ENCODE peak calls at places on chromosome 1, in eight cellular contexts. N is neuronal stem cell; K is heart right ventricle; A is CD8-positive, alpha-beta memory T cell; L is transverse colon; Z is ascending aorta; F is colonic mucosa; Y is lower lobe of right lung. M is an unnamed sample.

GRCh38 chr1:15279576-15280230 is 32.7 kb downstream of the FHAD1 start:
- DNase-seq in A (no peak), L (no peak), Y (no peak), N (no peak), K (no peak), Z (no peak), F (no peak), M (no peak)

GRCh38 chr1:86848654-86849053 is 65.3 kb downstream of the SELENOF start:
- DNase-seq in Y (no peak), K (no peak), L (no peak), Z (no peak), A (no peak), F (no peak), N (no peak), M (no peak)

GRCh38 chr1:67241200-67241746 is 66.4 kb upstream of the IL12RB2 start:
- DNase-seq in Y (no peak), N (no peak), L (no peak), A (no peak), F (no peak), K (no peak), Z (no peak), M (no peak)

GRCh38 chr1:64960731-64961130 is 5.6 kb downstream of the JAK1 start:
- DNase-seq in F (no peak), N (no peak), L (no peak), K (no peak), A (no peak), Z (no peak), Y (no peak), M (no peak)

GRCh38 chr1:19484793-19485361 is 462 bp downstream of the CAPZB start:
- DNase-seq in F (no peak), Z (peak; percentile 70), K (no peak), N (no peak), A (no peak), Y (peak; percentile 53), L (no peak), M (peak; percentile 58)

GRCh38 chr1:150971583-150972416 is 2.8 kb downstream of the CERS2 start:
- DNase-seq in K (no peak), A (no peak), Y (no peak), L (no peak), F (no peak), N (no peak), Z (no peak), M (no peak)

GRCh38 chr1:67803380-67804279 is 29.6 kb downstream of the GNG12 start:
- DNase-seq in Z (no peak), N (no peak), K (no peak), L (no peak), A (no peak), F (no peak), Y (no peak), M (no peak)

GRCh38 chr1:20291621-20292020 is 946 bp downstream of the VWA5B1 start:
- DNase-seq in Z (no peak), L (no peak), A (no peak), N (no peak), Y (no peak), K (no peak), F (no peak), M (no peak)

GRCh38 chr1:237737448-237737847 is 153.3 kb downstream of the ZP4 start:
- DNase-seq in N (no peak), Y (no peak), A (no peak), F (no peak), K (no peak), Z (no peak), L (no peak), M (no peak)

GRCh38 chr1:219660666-219661463 is 48.0 kb upstream of the ZC3H11B start:
- DNase-seq in K (peak; percentile 90), A (no peak), L (peak; percentile 75), F (peak; percentile 82), N (peak; percentile 92), Z (peak; percentile 90), Y (peak; percentile 86), M (no peak)

GRCh38 chr1:206420471-206420870 is 49.8 kb upstream of the IKBKE start:
- DNase-seq in Z (no peak), Y (no peak), F (no peak), A (no peak), N (no peak), L (no peak), K (no peak), M (no peak)

GRCh38 chr1:204706838-204707509 is 21.4 kb upstream of the LRRN2 start:
- DNase-seq in Z (no peak), F (no peak), Y (no peak), N (peak; percentile 51), L (no peak), K (no peak), A (peak; percentile 17), M (no peak)

GRCh38 chr1:204705493-204705811 is 19.9 kb upstream of the LRRN2 start:
- DNase-seq in A (no peak), Z (no peak), Y (no peak), F (no peak), L (no peak), N (no peak), K (no peak), M (no peak)

GRCh38 chr1:204703826-204704612 is 18.5 kb upstream of the LRRN2 start:
- DNase-seq in N (no peak), A (no peak), L (peak; percentile 9), F (no peak), K (no peak), Z (no peak), Y (no peak), M (no peak)

GRCh38 chr1:204704794-204705492 is 19.4 kb upstream of the LRRN2 start:
- DNase-seq in A (no peak), K (no peak), F (no peak), L (no peak), N (no peak), Y (no peak), Z (no peak), M (no peak)

DNA sequence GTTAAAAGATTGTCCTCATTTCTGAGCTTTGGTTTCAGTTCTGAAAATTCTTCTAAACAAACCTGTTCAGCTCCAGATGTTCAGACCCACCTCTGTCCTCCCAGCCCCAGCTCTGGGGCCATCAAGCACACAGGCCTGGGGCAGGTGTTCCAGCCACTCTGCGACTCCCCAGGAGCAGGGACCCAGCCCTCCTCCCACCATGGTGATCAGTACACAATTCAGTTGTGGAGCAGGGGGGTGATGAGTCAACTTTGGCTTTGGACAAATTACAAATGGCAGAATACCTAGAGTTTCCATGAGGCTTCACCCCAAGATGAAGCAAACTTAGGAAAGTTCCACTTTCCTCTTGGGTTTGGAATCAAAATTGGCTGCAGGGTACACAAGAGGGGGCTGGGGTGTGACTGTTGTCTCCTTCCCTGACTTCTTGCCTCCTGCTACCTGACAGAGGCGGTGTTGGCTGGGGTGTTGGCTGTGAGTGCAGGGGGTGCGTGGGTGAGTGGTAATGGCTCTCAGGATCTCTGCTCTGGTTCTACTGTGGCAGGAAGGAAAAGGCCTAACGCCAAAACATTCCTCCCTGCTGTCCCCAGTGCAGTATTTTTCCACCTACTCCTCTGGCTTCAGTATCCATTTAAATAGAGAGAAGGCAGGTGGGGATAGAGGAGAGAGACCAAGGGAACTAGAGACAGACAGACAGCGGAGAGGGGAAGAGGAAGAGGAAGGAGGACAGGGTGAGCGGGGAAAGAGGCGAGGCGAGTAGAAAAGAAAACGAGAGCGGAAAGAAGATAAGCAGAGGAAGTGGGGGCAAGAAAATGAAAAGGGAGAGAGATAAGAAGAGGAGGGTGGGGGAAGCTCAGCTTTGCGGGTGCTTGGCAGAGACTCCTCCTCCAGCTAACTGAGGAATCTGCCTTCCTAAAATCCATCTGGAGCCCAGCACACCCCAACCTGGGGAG is 20.6 kb upstream of the LRRN2 start:
- DNase-seq in N (no peak), K (no peak), L (no peak), F (no peak), Z (no peak), A (no peak), Y (no peak), M (no peak)
- H3K4me3 ChIP-seq in N (no peak overlapping the region), K (no peak overlapping the region), L (no peak overlapping the region), F (no peak overlapping the region), Z (no peak overlapping the region), A (no peak overlapping the region), Y (no peak overlapping the region), M (no peak overlapping the region)

GRCh38 chr1:169733924-169734323 is at the start of gene SELE:
- DNase-seq in K (no peak), A (no peak), F (no peak), L (no peak), Z (no peak), N (no peak), Y (no peak), M (no peak)
- H3K4me3 ChIP-seq in K (no peak within 1 kb of the TSS), A (no peak within 1 kb of the TSS), F (no peak within 1 kb of the TSS), L (no peak within 1 kb of the TSS), Z (no peak within 1 kb of the TSS), N (no peak within 1 kb of the TSS), Y (no peak within 1 kb of the TSS), M (no peak within 1 kb of the TSS)

GRCh38 chr1:169309178-169310166 is 58.1 kb downstream of the NME7 start:
- DNase-seq in F (no peak), Y (no peak), K (no peak), Z (no peak), A (peak; percentile 0), N (no peak), L (no peak), M (no peak)
- H3K4me3 ChIP-seq in F (no peak overlapping the region), Y (peak overlapping the region; percentile 22), K (no peak overlapping the region), Z (no peak overlapping the region), A (peak overlapping the region; percentile 37), N (peak overlapping the region; percentile 16), L (no peak overlapping the region), M (no peak overlapping the region)

DNA sequence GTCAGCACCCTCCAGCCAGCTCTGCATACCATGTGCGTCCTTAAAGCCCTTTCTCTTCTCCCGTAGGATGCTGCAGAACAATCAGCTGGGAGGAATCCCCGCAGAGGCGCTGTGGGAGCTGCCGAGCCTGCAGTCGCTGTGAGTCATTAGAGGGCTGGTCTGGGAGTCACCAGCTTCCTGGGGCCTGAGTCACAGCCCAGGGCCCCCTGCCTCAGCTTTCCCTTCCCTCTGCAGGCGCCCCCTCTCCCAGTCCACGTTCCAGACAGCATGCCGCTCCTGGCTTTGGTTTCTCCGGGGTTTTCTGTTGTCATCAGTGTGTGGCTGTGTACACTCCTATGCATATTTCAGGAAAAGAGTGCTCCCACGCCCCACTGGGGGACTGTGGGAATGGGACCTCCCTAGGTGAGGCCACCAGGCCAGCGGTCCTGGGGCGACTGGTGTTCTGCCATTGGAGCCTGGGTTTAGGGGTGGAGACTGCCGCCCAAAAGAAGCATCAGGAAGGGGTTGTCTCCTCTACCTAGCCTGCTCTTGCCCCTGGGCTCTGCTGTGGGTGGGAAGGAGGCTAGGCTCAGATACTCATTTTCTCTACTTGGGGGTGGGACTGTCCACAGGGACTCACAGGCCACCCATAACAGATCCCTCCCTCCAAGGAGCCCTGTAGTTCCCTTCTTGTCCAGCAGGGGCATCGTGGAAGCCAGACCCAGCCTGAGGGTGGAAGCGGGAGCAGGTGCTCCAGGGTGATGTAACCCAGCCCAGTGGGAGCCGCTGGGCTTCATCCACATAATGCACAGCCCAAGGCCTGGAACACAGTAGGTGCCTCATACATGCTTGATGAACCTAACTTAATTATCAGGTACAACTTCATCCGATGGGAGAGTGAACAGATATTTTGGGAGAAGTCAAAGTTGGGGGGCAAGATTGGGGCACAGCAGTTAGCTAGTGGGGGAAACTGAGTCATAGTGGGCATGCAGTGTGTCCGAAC is 42.5 kb downstream of the LGR6 start:
- DNase-seq in Z (peak; percentile 92), L (peak; percentile 75), A (peak; percentile 34), N (peak; percentile 69), Y (peak; percentile 73), F (peak; percentile 76), K (peak; percentile 36), M (peak; percentile 51)
- H3K4me3 ChIP-seq in Z (no peak overlapping the region), L (no peak overlapping the region), A (no peak overlapping the region), N (no peak overlapping the region), Y (no peak overlapping the region), F (no peak overlapping the region), K (no peak overlapping the region), M (no peak overlapping the region)

M was measured in CD4-positive, alpha-beta memory T cell.